ENCODE peak calls at places on chromosome 18, in nine cellular contexts. O, D, U, C, L, T, X, J and G are unnamed samples. For H3K36me3, the result is how much of the 10 kb centered on the place peaks cover.

GRCh38 chr18:22124970-22125369 is 44.4 kb upstream of the GATA6 start:
- DNase-seq in O (no peak), D (no peak), U (no peak), C (no peak), L (no peak), T (no peak), X (no peak), J (no peak), G (no peak)

GRCh38 chr18:21663615-21664014 is 41.0 kb downstream of the ABHD3 start:
- DNase-seq in O (no peak), D (no peak), U (no peak), C (no peak), L (no peak), T (no peak), X (peak), J (no peak), G (no peak)

GRCh38 chr18:8546677-8547076 is 62.6 kb upstream of the RAB12 start:
- DNase-seq in O (no peak), D (no peak), U (no peak), C (no peak), L (no peak), T (no peak), X (no peak), J (no peak), G (no peak)

GRCh38 chr18:23071285-23071684 is 64.0 kb upstream of the CABLES1 start:
- DNase-seq in O (peak), D (no peak), U (no peak), C (peak), L (peak), T (no peak), X (no peak), J (no peak), G (peak)

GRCh38 chr18:7617738-7618422 is 50.8 kb downstream of the PTPRM start:
- DNase-seq in O (peak), D (no peak), U (no peak), C (no peak), L (peak), T (peak), X (no peak), J (peak), G (no peak)

GRCh38 chr18:70499218-70499691 is 210.4 kb downstream of the SOCS6 start:
- DNase-seq in O (no peak), D (peak), U (peak), C (no peak), L (no peak), T (no peak), X (no peak), J (no peak), G (no peak)

GRCh38 chr18:49878996-49879585 is 65.8 kb upstream of the ACAA2 start:
- DNase-seq in O (no peak), D (no peak), U (no peak), C (no peak), L (no peak), T (no peak), X (no peak), J (no peak), G (no peak)

GRCh38 chr18:10030816-10031541 is 117.2 kb downstream of the VAPA start:
- DNase-seq in O (no peak), D (peak), U (peak), C (no peak), L (no peak), T (no peak), X (no peak), J (no peak), G (no peak)

GRCh38 chr18:63216497-63216896 is 103.1 kb downstream of the BCL2 start:
- DNase-seq in O (no peak), D (no peak), U (no peak), C (no peak), L (no peak), T (no peak), X (no peak), J (no peak), G (no peak)

GRCh38 chr18:49022311-49023280 is 71.8 kb upstream of the SMAD7 start:
- DNase-seq in O (peak), D (peak), U (no peak), C (no peak), L (no peak), T (no peak), X (no peak), J (no peak), G (peak)

GRCh38 chr18:35282353-35282752 is 7.7 kb downstream of the ZSCAN30 start:
- DNase-seq in O (no peak), D (no peak), U (no peak), C (no peak), L (no peak), T (no peak), X (no peak), J (no peak), G (no peak)

GRCh38 chr18:32122039-32122438 is 30.4 kb downstream of the RNF138 start:
- DNase-seq in O (no peak), D (no peak), U (no peak), C (no peak), L (no peak), T (no peak), X (no peak), J (no peak), G (no peak)

GRCh38 chr18:48356909-48357631 is 52.1 kb downstream of the ZBTB7C start:
- DNase-seq in O (peak), D (peak), U (no peak), C (no peak), L (no peak), T (no peak), X (no peak), J (no peak), G (no peak)

GRCh38 chr18:6571239-6571602 is 156.5 kb upstream of the L3MBTL4 start:
- DNase-seq in O (no peak), D (peak), U (no peak), C (no peak), L (no peak), T (no peak), X (no peak), J (no peak), G (no peak)

GRCh38 chr18:4453712-4454547 is 1.2 kb downstream of the DLGAP1 start:
- DNase-seq in O (no peak), D (peak), U (peak), C (peak), L (no peak), T (peak), X (peak), J (no peak), G (peak)

GRCh38 chr18:79507076-79507545 is 111.4 kb downstream of the NFATC1 start:
- DNase-seq in O (peak), D (peak), U (peak), C (peak), L (peak), T (no peak), X (peak), J (no peak), G (peak)

GRCh38 chr18:11150271-11150615 is 874 bp upstream of the PIEZO2 start:
- DNase-seq in O (no peak), D (peak), U (no peak), C (no peak), L (no peak), T (peak), X (no peak), J (no peak), G (no peak)

GRCh38 chr18:30727849-30728248 is 314.7 kb downstream of the DSC3 start:
- DNase-seq in O (no peak), D (no peak), U (no peak), C (no peak), L (no peak), T (no peak), X (no peak), J (no peak), G (no peak)
- TF ChIP-seq CTCF in O (no peak), D (no peak), U (no peak), C (no peak), L (no peak), T (no peak), X (no peak), J (no peak), G (no peak)

GRCh38 chr18:77106331-77106730 is 26.3 kb downstream of the MBP start:
- DNase-seq in O (no peak), D (no peak), U (peak), C (peak), L (no peak), T (no peak), X (no peak), J (no peak), G (peak)

GRCh38 chr18:77107218-77107815 is 25.3 kb downstream of the MBP start:
- DNase-seq in O (no peak), D (no peak), U (no peak), C (no peak), L (no peak), T (no peak), X (no peak), J (no peak), G (peak)

GRCh38 chr18:77110400-77110799 is 22.2 kb downstream of the MBP start:
- DNase-seq in O (no peak), D (no peak), U (no peak), C (no peak), L (no peak), T (no peak), X (no peak), J (no peak), G (peak)

GRCh38 chr18:77108821-77109692 is 23.5 kb downstream of the MBP start:
- DNase-seq in O (no peak), D (no peak), U (no peak), C (no peak), L (no peak), T (no peak), X (no peak), J (no peak), G (peak)

DNA sequence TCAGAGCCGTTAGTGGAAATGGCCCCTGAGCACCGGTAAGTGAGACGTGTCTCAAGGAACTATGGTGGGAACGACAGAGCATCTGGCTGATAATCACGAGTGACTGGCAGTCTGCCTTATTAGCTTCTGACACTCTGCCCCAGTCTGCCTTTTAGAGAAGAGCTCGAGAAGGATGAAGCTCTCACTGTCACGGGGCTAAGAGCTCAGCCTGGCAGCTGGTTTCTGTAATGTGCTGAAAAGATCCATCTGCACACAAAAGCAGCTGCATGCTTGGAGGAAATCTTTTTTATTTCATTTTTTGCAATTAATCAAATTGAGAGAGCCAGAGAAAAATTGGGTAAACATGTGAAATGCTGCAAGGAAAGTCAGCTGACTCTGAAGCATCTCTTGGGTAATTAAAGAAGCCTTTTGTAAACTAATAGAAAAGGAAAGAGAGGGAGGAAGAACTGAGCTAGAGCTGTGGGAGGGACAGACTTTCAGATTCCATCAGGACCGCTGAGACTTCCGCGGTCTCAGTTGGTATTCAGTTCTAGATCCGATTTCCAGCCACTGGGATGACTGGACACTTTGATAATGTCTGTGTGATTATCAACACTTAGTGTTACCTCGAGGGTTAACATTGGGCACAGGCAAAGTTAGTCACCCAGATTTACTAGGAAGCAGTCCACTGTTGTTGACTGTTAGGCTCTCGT is 24.4 kb downstream of the MBP start:
- DNase-seq in O (peak), D (no peak), U (no peak), C (no peak), L (no peak), T (peak), X (no peak), J (no peak), G (peak)
- H3K4me3 ChIP-seq in O (no peak), D (no peak), U (no peak), C (no peak), L (no peak), T (no peak), X (peak), J (no peak), G (no peak)

GRCh38 chr18:2912357-2913299 is 65.8 kb downstream of the EMILIN2 start:
- DNase-seq in O (peak), D (peak), U (no peak), C (no peak), L (no peak), T (no peak), X (no peak), J (no peak), G (peak)

GRCh38 chr18:2910751-2911425 is 64.1 kb downstream of the EMILIN2 start:
- DNase-seq in O (no peak), D (no peak), U (no peak), C (no peak), L (no peak), T (no peak), X (no peak), J (no peak), G (no peak)

GRCh38 chr18:2910261-2910660 is 63.5 kb downstream of the EMILIN2 start:
- DNase-seq in O (no peak), D (no peak), U (no peak), C (no peak), L (no peak), T (no peak), X (no peak), J (no peak), G (peak)

GRCh38 chr18:2909431-2910140 is 62.8 kb downstream of the EMILIN2 start:
- DNase-seq in O (no peak), D (peak), U (no peak), C (no peak), L (no peak), T (no peak), X (no peak), J (no peak), G (no peak)

DNA sequence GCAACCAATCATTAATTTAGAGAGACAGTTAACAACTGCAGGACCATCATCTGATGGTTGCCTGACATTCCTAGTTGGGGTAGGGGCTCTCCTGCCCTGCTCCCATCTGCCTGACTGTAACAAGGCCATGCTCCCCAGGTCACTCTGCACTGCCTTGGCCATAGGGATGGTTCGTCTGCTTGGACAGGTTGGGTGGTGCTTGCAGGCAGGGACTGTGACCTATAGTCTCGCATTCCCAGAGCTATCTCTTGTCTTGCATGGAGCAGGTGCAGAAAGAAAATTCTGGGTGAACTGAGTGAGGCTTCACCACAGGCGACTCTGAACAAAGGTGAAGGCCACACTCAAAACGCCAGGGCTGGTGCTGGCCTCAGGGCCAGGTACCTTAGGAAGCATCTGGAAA is 64.7 kb downstream of the EMILIN2 start:
- DNase-seq in O (no peak), D (no peak), U (no peak), C (no peak), L (no peak), T (no peak), X (no peak), J (no peak), G (no peak)
- H3K36me3 ChIP-seq in O (under half), D (half or more), U (half or more), C (under half), L (under half), T (under half), X (under half), J (under half), G (under half)

GRCh38 chr18:59233017-59233410 is 13.1 kb downstream of the GRP start:
- DNase-seq in O (no peak), D (no peak), U (no peak), C (no peak), L (no peak), T (no peak), X (no peak), J (no peak), G (no peak)
- TF ChIP-seq CTCF in O (no peak), D (no peak), U (no peak), C (no peak), L (no peak), T (no peak), X (no peak), J (no peak), G (no peak)

DNA sequence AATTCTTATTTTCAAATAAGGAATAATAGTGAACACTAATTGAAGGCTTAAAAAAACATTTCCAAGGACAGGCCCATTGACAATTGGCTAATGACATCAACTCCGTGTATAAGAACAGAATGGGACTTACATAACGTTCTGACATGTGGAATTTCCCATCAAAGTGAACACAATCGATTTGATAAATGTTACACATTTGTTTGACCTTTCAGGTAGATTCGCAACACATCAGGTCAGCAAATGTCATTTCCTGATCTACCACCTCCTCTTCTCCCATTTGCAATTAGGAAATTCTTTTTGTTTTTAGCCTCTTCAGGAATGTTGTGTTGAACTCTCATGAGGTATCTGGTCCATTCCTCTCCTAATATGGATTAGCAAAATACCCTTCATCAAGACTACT is 292.9 kb upstream of the SLC14A2 start:
- DNase-seq in O (no peak), D (no peak), U (no peak), C (no peak), L (no peak), T (no peak), X (no peak), J (no peak), G (no peak)
- H3K4me3 ChIP-seq in O (no peak), D (no peak), U (no peak), C (no peak), L (no peak), T (no peak), X (no peak), J (no peak), G (no peak)

DNA sequence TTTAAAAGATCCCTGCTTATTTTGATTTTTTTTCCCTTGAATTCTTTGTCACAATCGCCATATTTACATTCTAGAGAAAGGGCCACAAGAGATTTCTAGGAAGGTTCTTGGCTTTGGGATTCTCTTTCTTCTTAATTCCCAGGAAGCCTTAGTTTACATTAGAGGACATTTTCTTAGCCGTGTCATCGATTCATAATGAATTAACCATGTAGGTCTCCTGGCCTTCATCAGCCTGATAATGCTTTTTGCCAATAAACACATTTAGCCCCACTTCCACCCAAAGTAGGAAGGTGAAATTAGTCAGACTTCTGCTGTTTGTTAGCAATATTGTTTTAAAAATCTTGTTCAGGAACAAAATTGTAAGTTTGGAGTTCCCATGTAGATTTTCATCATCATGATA is 71.3 kb upstream of the LPIN2 start:
- DNase-seq in O (no peak), D (no peak), U (no peak), C (no peak), L (no peak), T (no peak), X (no peak), J (no peak), G (no peak)
- H3K36me3 ChIP-seq in O (under half), D (under half), U (under half), C (under half), L (under half), T (under half), X (under half), J (under half), G (under half)

GRCh38 chr18:25736516-25736915 is 353.9 kb downstream of the SS18 start:
- DNase-seq in O (no peak), D (no peak), U (no peak), C (no peak), L (no peak), T (no peak), X (no peak), J (no peak), G (no peak)

GRCh38 chr18:25737710-25738251 is 352.6 kb downstream of the SS18 start:
- DNase-seq in O (no peak), D (no peak), U (no peak), C (no peak), L (no peak), T (no peak), X (no peak), J (no peak), G (no peak)

GRCh38 chr18:25732862-25733261 is 357.6 kb downstream of the SS18 start:
- DNase-seq in O (no peak), D (peak), U (no peak), C (no peak), L (no peak), T (no peak), X (no peak), J (no peak), G (no peak)

GRCh38 chr18:25735447-25735846 is 355.0 kb downstream of the SS18 start:
- DNase-seq in O (no peak), D (no peak), U (no peak), C (no peak), L (no peak), T (no peak), X (no peak), J (no peak), G (no peak)

GRCh38 chr18:25734336-25734735 is 356.1 kb downstream of the SS18 start:
- DNase-seq in O (no peak), D (peak), U (no peak), C (no peak), L (no peak), T (peak), X (no peak), J (no peak), G (no peak)
- TF ChIP-seq CTCF in O (no peak), D (no peak), U (no peak), C (no peak), L (no peak), T (no peak), X (no peak), J (no peak), G (no peak)